ENCODE peak calls at places on chromosomes 2 and 18, in seven cellular contexts. L, J, M, X, A, H and Y are unnamed samples.

GRCh38 chr2:25314514-25315315 is 27.0 kb downstream of the DNMT3A start:
- DNase-seq in L (peak), J (peak), M (peak), X (peak), A (no peak), H (peak), Y (peak)

GRCh38 chr18:51867767-51868166 is 472.2 kb upstream of the DCC start:
- DNase-seq in L (peak), J (peak), M (no peak), X (peak), A (peak), H (peak), Y (no peak)

GRCh38 chr2:176852667-176853066 is 359.9 kb upstream of the HNRNPA3 start:
- DNase-seq in L (peak), J (no peak), M (peak), X (no peak), A (no peak), H (no peak), Y (peak)

GRCh38 chr2:240655931-240656886 is 26.5 kb downstream of the AQP12B start:
- DNase-seq in L (no peak), J (peak), M (no peak), X (peak), A (no peak), H (no peak), Y (peak)

GRCh38 chr2:9668686-9669338 is 38.0 kb upstream of the YWHAQ start:
- DNase-seq in L (no peak), J (peak), M (no peak), X (no peak), A (no peak), H (no peak), Y (no peak)

GRCh38 chr18:32576296-32576916 is 105.7 kb upstream of the GAREM1 start:
- DNase-seq in L (peak), J (peak), M (no peak), X (peak), A (no peak), H (peak), Y (peak)

GRCh38 chr2:154402138-154402714 is 296.3 kb upstream of the KCNJ3 start:
- DNase-seq in L (peak), J (peak), M (no peak), X (peak), A (peak), H (peak), Y (no peak)

GRCh38 chr2:192749606-192750200 is 555.0 kb upstream of the TMEFF2 start:
- DNase-seq in L (peak), J (no peak), M (no peak), X (no peak), A (no peak), H (no peak), Y (no peak)

GRCh38 chr2:237863659-237864029 is 4.2 kb downstream of the RAMP1 start:
- DNase-seq in L (no peak), J (no peak), M (no peak), X (no peak), A (no peak), H (no peak), Y (no peak)

GRCh38 chr18:36706313-36706881 is 122.4 kb downstream of the TPGS2 start:
- DNase-seq in L (no peak), J (peak), M (no peak), X (no peak), A (no peak), H (no peak), Y (no peak)

GRCh38 chr2:181810823-181811695 is 80.5 kb upstream of the ITPRID2 start:
- DNase-seq in L (peak), J (peak), M (no peak), X (peak), A (peak), H (no peak), Y (no peak)

GRCh38 chr18:7089369-7089768 is 28.2 kb downstream of the LAMA1 start:
- DNase-seq in L (no peak), J (no peak), M (no peak), X (no peak), A (no peak), H (no peak), Y (no peak)

GRCh38 chr2:174815524-174815923 is 51.3 kb upstream of the CHRNA1 start:
- DNase-seq in L (no peak), J (no peak), M (no peak), X (no peak), A (no peak), H (no peak), Y (no peak)

GRCh38 chr2:24907106-24907505 is 12.9 kb downstream of the ADCY3 start:
- DNase-seq in L (no peak), J (peak), M (no peak), X (peak), A (peak), H (no peak), Y (no peak)

GRCh38 chr2:200367155-200367554 is 60.7 kb downstream of the SPATS2L start:
- DNase-seq in L (no peak), J (no peak), M (no peak), X (peak), A (peak), H (no peak), Y (no peak)

GRCh38 chr2:183242937-183243336 is 118.7 kb downstream of the NUP35 start:
- DNase-seq in L (no peak), J (peak), M (no peak), X (peak), A (no peak), H (no peak), Y (no peak)

GRCh38 chr2:95034221-95034620 is 8.7 kb downstream of the MAL start:
- DNase-seq in L (no peak), J (no peak), M (no peak), X (no peak), A (no peak), H (no peak), Y (no peak)

GRCh38 chr2:6401301-6401700 is 464.4 kb downstream of the CMPK2 start:
- DNase-seq in L (no peak), J (peak), M (no peak), X (peak), A (no peak), H (no peak), Y (no peak)

GRCh38 chr2:73131807-73132206 is 19.1 kb upstream of the RAB11FIP5 start:
- DNase-seq in L (no peak), J (no peak), M (no peak), X (no peak), A (no peak), H (no peak), Y (no peak)

GRCh38 chr2:237774811-237775553 is 23.6 kb upstream of the RBM44 start:
- DNase-seq in L (peak), J (peak), M (peak), X (peak), A (peak), H (peak), Y (peak)

GRCh38 chr18:48828713-48829442 is 121.9 kb downstream of the SMAD7 start:
- DNase-seq in L (peak), J (no peak), M (peak), X (no peak), A (no peak), H (no peak), Y (peak)

GRCh38 chr2:111122631-111123421 is 2.1 kb downstream of the BCL2L11 start:
- DNase-seq in L (peak), J (peak), M (peak), X (peak), A (peak), H (peak), Y (peak)

DNA sequence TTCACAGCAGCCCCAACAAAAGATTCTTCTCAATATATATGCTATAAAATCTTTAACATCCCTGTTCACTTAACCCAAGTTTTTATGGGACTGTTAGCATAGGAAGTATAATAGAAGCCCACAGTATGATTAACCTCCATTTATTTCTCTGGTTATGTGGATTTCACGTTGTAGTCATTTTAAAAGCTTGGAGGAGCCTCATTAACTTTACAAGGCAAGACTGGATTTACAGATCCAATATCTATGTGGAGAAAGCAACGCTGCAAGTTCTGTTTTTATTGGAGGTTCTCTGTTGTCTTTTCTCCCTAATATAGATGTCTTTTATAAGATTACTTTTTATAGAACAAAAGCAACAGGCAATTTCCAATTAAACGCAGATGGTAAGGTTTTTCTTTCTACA is 114.9 kb upstream of the SYT4 start:
- DNase-seq in L (no peak), J (no peak), M (no peak), X (no peak), A (no peak), H (no peak), Y (no peak)
- H2BK120ac ChIP-seq in L (no peak), J (no peak), M (no peak), X (no peak), A (no peak), H (no peak), Y (no peak)

DNA sequence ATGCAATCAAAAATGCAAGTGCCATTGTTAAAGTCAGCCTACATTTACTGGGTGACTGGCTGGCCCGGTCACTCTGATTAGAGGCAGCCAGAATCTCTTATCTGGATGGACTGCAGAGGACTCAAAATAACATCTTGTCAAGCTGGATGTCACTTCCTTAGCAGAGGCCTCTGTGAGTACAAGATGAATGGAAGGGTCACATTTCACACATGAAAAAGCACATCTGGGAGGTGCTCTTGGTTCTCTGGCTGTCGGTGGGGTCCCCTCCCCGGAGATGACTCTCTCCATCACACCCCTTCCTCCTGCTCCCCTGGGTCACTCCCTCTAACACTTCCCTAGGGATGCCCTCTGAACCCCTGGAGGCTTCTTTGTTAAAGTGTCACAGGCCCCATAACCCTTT is 122.1 kb downstream of the SH3BP4 start:
- DNase-seq in L (no peak), J (no peak), M (no peak), X (no peak), A (no peak), H (no peak), Y (no peak)
- H2BK120ac ChIP-seq in L (no peak), J (no peak), M (no peak), X (no peak), A (no peak), H (no peak), Y (no peak)

GRCh38 chr2:168431301-168432024 is 24.6 kb upstream of the CERS6 start:
- DNase-seq in L (no peak), J (no peak), M (no peak), X (no peak), A (no peak), H (no peak), Y (no peak)
- H2BK120ac ChIP-seq in L (no peak), J (no peak), M (no peak), X (no peak), A (no peak), H (no peak), Y (no peak)

GRCh38 chr2:66987747-66988146 is 409.4 kb upstream of the ETAA1 start:
- DNase-seq in L (no peak), J (no peak), M (no peak), X (no peak), A (no peak), H (no peak), Y (no peak)

GRCh38 chr2:66981074-66981473 is 416.1 kb upstream of the ETAA1 start:
- DNase-seq in L (no peak), J (no peak), M (no peak), X (no peak), A (no peak), H (no peak), Y (no peak)

GRCh38 chr2:66985901-66986300 is 411.2 kb upstream of the ETAA1 start:
- DNase-seq in L (no peak), J (peak), M (no peak), X (no peak), A (no peak), H (no peak), Y (no peak)

GRCh38 chr2:66984864-66985263 is 412.3 kb upstream of the ETAA1 start:
- DNase-seq in L (no peak), J (peak), M (no peak), X (no peak), A (no peak), H (no peak), Y (no peak)

GRCh38 chr2:66982766-66983165 is 414.4 kb upstream of the ETAA1 start:
- DNase-seq in L (no peak), J (peak), M (no peak), X (peak), A (no peak), H (no peak), Y (no peak)
- H2BK120ac ChIP-seq in L (no peak), J (no peak), M (no peak), X (no peak), A (no peak), H (no peak), Y (no peak)

DNA sequence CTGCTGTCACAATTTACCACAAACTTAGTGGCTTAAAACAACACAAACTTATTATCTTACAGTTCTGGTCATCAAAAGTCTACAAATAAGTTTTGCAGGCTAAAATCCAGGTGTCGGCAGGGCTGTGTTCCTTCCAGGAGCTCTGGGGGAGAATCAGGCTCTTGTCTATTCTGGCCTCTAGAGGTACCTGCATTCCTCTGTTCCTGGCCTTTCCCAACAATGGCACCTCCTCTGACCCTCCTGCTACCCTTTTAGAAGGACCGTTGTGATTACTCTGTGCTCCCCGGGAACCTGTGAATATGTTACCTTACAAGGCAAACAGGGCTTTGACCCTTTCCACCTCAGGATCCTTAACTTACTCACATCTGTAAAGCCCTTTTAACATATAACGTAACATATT is 98.5 kb downstream of the MRPS9 start:
- DNase-seq in L (no peak), J (no peak), M (no peak), X (no peak), A (no peak), H (no peak), Y (no peak)
- H2BK120ac ChIP-seq in L (no peak), J (no peak), M (no peak), X (no peak), A (no peak), H (no peak), Y (no peak)